ENCODE peak calls at places on chromosome 19, in ten cellular contexts. One of them, this sample, is unnamed.

GRCh38 chr19:53365899-53366493 is 491 bp downstream of the ZNF525 start:
- DNase-seq in B cell: no peak
- DNase-seq in stimulated activated CD4-positive, alpha-beta T cell treated with anti-CD3 and anti-CD28 coated beads, Interleukin-12 subunit alpha, Interleukin-12 subunit beta, amount 100 ng/mL, for 24 hours: peak
- DNase-seq in RWPE1: no peak
- DNase-seq in amygdala: no peak
- DNase-seq in T follicular helper cell: peak
- DNase-seq in kidney glomerular epithelial cell: peak
- DNase-seq in keratinocyte: no peak
- DNase-seq in fibroblast of mammary gland: no peak
- DNase-seq in upper lobe of left lung: peak
- DNase-seq in this sample: no peak

GRCh38 chr19:36215276-36216171 is 618 bp downstream of the ZNF146 start:
- DNase-seq in B cell: no peak
- DNase-seq in stimulated activated CD4-positive, alpha-beta T cell treated with anti-CD3 and anti-CD28 coated beads, Interleukin-12 subunit alpha, Interleukin-12 subunit beta, amount 100 ng/mL, for 24 hours: peak
- DNase-seq in RWPE1: no peak
- DNase-seq in amygdala: no peak
- DNase-seq in T follicular helper cell: no peak
- DNase-seq in kidney glomerular epithelial cell: peak
- DNase-seq in keratinocyte: no peak
- DNase-seq in fibroblast of mammary gland: peak
- DNase-seq in upper lobe of left lung: no peak
- DNase-seq in this sample: no peak

GRCh38 chr19:38277969-38278680 is 13.8 kb downstream of the SPINT2 start:
- DNase-seq in B cell: no peak
- DNase-seq in stimulated activated CD4-positive, alpha-beta T cell treated with anti-CD3 and anti-CD28 coated beads, Interleukin-12 subunit alpha, Interleukin-12 subunit beta, amount 100 ng/mL, for 24 hours: no peak
- DNase-seq in RWPE1: no peak
- DNase-seq in amygdala: no peak
- DNase-seq in T follicular helper cell: no peak
- DNase-seq in kidney glomerular epithelial cell: peak
- DNase-seq in keratinocyte: no peak
- DNase-seq in fibroblast of mammary gland: peak
- DNase-seq in upper lobe of left lung: no peak
- DNase-seq in this sample: no peak

GRCh38 chr19:53942001-53942786 is 20.5 kb upstream of the CACNG8 start:
- DNase-seq in B cell: no peak
- DNase-seq in stimulated activated CD4-positive, alpha-beta T cell treated with anti-CD3 and anti-CD28 coated beads, Interleukin-12 subunit alpha, Interleukin-12 subunit beta, amount 100 ng/mL, for 24 hours: peak
- DNase-seq in RWPE1: peak
- DNase-seq in amygdala: no peak
- DNase-seq in T follicular helper cell: no peak
- DNase-seq in kidney glomerular epithelial cell: no peak
- DNase-seq in keratinocyte: no peak
- DNase-seq in fibroblast of mammary gland: peak
- DNase-seq in upper lobe of left lung: peak
- DNase-seq in this sample: no peak

GRCh38 chr19:11693505-11694499 is 44.9 kb downstream of the ZNF823 start:
- DNase-seq in B cell: no peak
- DNase-seq in stimulated activated CD4-positive, alpha-beta T cell treated with anti-CD3 and anti-CD28 coated beads, Interleukin-12 subunit alpha, Interleukin-12 subunit beta, amount 100 ng/mL, for 24 hours: no peak
- DNase-seq in RWPE1: peak
- DNase-seq in amygdala: no peak
- DNase-seq in T follicular helper cell: no peak
- DNase-seq in kidney glomerular epithelial cell: peak
- DNase-seq in keratinocyte: peak
- DNase-seq in fibroblast of mammary gland: peak
- DNase-seq in upper lobe of left lung: no peak
- DNase-seq in this sample: no peak

GRCh38 chr19:42589792-42590191 is 4.9 kb downstream of the CEACAM8 start:
- DNase-seq in B cell: no peak
- DNase-seq in stimulated activated CD4-positive, alpha-beta T cell treated with anti-CD3 and anti-CD28 coated beads, Interleukin-12 subunit alpha, Interleukin-12 subunit beta, amount 100 ng/mL, for 24 hours: no peak
- DNase-seq in RWPE1: no peak
- DNase-seq in amygdala: no peak
- DNase-seq in T follicular helper cell: no peak
- DNase-seq in kidney glomerular epithelial cell: no peak
- DNase-seq in keratinocyte: no peak
- DNase-seq in fibroblast of mammary gland: no peak
- DNase-seq in upper lobe of left lung: no peak
- DNase-seq in this sample: no peak

GRCh38 chr19:46861691-46862503 is 1.1 kb downstream of the ARHGAP35 start:
- DNase-seq in B cell: no peak
- DNase-seq in stimulated activated CD4-positive, alpha-beta T cell treated with anti-CD3 and anti-CD28 coated beads, Interleukin-12 subunit alpha, Interleukin-12 subunit beta, amount 100 ng/mL, for 24 hours: no peak
- DNase-seq in RWPE1: no peak
- DNase-seq in amygdala: peak
- DNase-seq in T follicular helper cell: no peak
- DNase-seq in kidney glomerular epithelial cell: peak
- DNase-seq in keratinocyte: no peak
- DNase-seq in fibroblast of mammary gland: peak
- DNase-seq in upper lobe of left lung: no peak
- DNase-seq in this sample: no peak

GRCh38 chr19:3387645-3388589 is 21.5 kb downstream of the NFIC start:
- DNase-seq in B cell: no peak
- DNase-seq in stimulated activated CD4-positive, alpha-beta T cell treated with anti-CD3 and anti-CD28 coated beads, Interleukin-12 subunit alpha, Interleukin-12 subunit beta, amount 100 ng/mL, for 24 hours: no peak
- DNase-seq in RWPE1: peak
- DNase-seq in amygdala: peak
- DNase-seq in T follicular helper cell: no peak
- DNase-seq in kidney glomerular epithelial cell: peak
- DNase-seq in keratinocyte: no peak
- DNase-seq in fibroblast of mammary gland: peak
- DNase-seq in upper lobe of left lung: peak
- DNase-seq in this sample: no peak

GRCh38 chr19:12864721-12865715 is 16.2 kb downstream of the DNASE2 start:
- DNase-seq in B cell: no peak
- DNase-seq in stimulated activated CD4-positive, alpha-beta T cell treated with anti-CD3 and anti-CD28 coated beads, Interleukin-12 subunit alpha, Interleukin-12 subunit beta, amount 100 ng/mL, for 24 hours: no peak
- DNase-seq in RWPE1: no peak
- DNase-seq in amygdala: no peak
- DNase-seq in T follicular helper cell: no peak
- DNase-seq in kidney glomerular epithelial cell: no peak
- DNase-seq in keratinocyte: no peak
- DNase-seq in fibroblast of mammary gland: no peak
- DNase-seq in upper lobe of left lung: peak
- DNase-seq in this sample: no peak

GRCh38 chr19:782195-783043 is 14.8 kb upstream of the PTBP1 start:
- DNase-seq in B cell: no peak
- DNase-seq in stimulated activated CD4-positive, alpha-beta T cell treated with anti-CD3 and anti-CD28 coated beads, Interleukin-12 subunit alpha, Interleukin-12 subunit beta, amount 100 ng/mL, for 24 hours: no peak
- DNase-seq in RWPE1: peak
- DNase-seq in amygdala: no peak
- DNase-seq in T follicular helper cell: no peak
- DNase-seq in kidney glomerular epithelial cell: peak
- DNase-seq in keratinocyte: no peak
- DNase-seq in fibroblast of mammary gland: no peak
- DNase-seq in upper lobe of left lung: no peak
- DNase-seq in this sample: no peak

GRCh38 chr19:18414504-18415176 is 4.6 kb upstream of the SSBP4 start:
- DNase-seq in B cell: no peak
- DNase-seq in stimulated activated CD4-positive, alpha-beta T cell treated with anti-CD3 and anti-CD28 coated beads, Interleukin-12 subunit alpha, Interleukin-12 subunit beta, amount 100 ng/mL, for 24 hours: no peak
- DNase-seq in RWPE1: no peak
- DNase-seq in amygdala: no peak
- DNase-seq in T follicular helper cell: no peak
- DNase-seq in kidney glomerular epithelial cell: no peak
- DNase-seq in keratinocyte: no peak
- DNase-seq in fibroblast of mammary gland: no peak
- DNase-seq in upper lobe of left lung: no peak
- DNase-seq in this sample: no peak

GRCh38 chr19:35040826-35041547 is 534 bp upstream of the HPN start:
- DNase-seq in B cell: peak
- DNase-seq in stimulated activated CD4-positive, alpha-beta T cell treated with anti-CD3 and anti-CD28 coated beads, Interleukin-12 subunit alpha, Interleukin-12 subunit beta, amount 100 ng/mL, for 24 hours: no peak
- DNase-seq in RWPE1: no peak
- DNase-seq in amygdala: peak
- DNase-seq in T follicular helper cell: no peak
- DNase-seq in kidney glomerular epithelial cell: no peak
- DNase-seq in keratinocyte: no peak
- DNase-seq in fibroblast of mammary gland: no peak
- DNase-seq in upper lobe of left lung: peak
- DNase-seq in this sample: no peak

GRCh38 chr19:10870955-10871603 is at the start of gene CARM1:
- DNase-seq in B cell: peak
- DNase-seq in stimulated activated CD4-positive, alpha-beta T cell treated with anti-CD3 and anti-CD28 coated beads, Interleukin-12 subunit alpha, Interleukin-12 subunit beta, amount 100 ng/mL, for 24 hours: peak
- DNase-seq in RWPE1: peak
- DNase-seq in amygdala: peak
- DNase-seq in T follicular helper cell: peak
- DNase-seq in kidney glomerular epithelial cell: peak
- DNase-seq in keratinocyte: peak
- DNase-seq in fibroblast of mammary gland: peak
- DNase-seq in upper lobe of left lung: peak
- DNase-seq in this sample: peak

GRCh38 chr19:15449620-15450527 is at the start of gene WIZ:
- DNase-seq in B cell: peak
- DNase-seq in stimulated activated CD4-positive, alpha-beta T cell treated with anti-CD3 and anti-CD28 coated beads, Interleukin-12 subunit alpha, Interleukin-12 subunit beta, amount 100 ng/mL, for 24 hours: peak
- DNase-seq in RWPE1: peak
- DNase-seq in amygdala: peak
- DNase-seq in T follicular helper cell: peak
- DNase-seq in kidney glomerular epithelial cell: no peak
- DNase-seq in keratinocyte: no peak
- DNase-seq in fibroblast of mammary gland: peak
- DNase-seq in upper lobe of left lung: peak
- DNase-seq in this sample: peak

GRCh38 chr19:5128932-5129389 is 160.0 kb downstream of the KDM4B start:
- DNase-seq in B cell: peak
- DNase-seq in stimulated activated CD4-positive, alpha-beta T cell treated with anti-CD3 and anti-CD28 coated beads, Interleukin-12 subunit alpha, Interleukin-12 subunit beta, amount 100 ng/mL, for 24 hours: no peak
- DNase-seq in RWPE1: no peak
- DNase-seq in amygdala: no peak
- DNase-seq in T follicular helper cell: no peak
- DNase-seq in kidney glomerular epithelial cell: no peak
- DNase-seq in keratinocyte: no peak
- DNase-seq in fibroblast of mammary gland: no peak
- DNase-seq in upper lobe of left lung: peak
- DNase-seq in this sample: no peak

GRCh38 chr19:7618771-7619510 is 10.4 kb downstream of the XAB2 start:
- DNase-seq in B cell: no peak
- DNase-seq in stimulated activated CD4-positive, alpha-beta T cell treated with anti-CD3 and anti-CD28 coated beads, Interleukin-12 subunit alpha, Interleukin-12 subunit beta, amount 100 ng/mL, for 24 hours: no peak
- DNase-seq in RWPE1: no peak
- DNase-seq in amygdala: peak
- DNase-seq in T follicular helper cell: no peak
- DNase-seq in kidney glomerular epithelial cell: no peak
- DNase-seq in keratinocyte: no peak
- DNase-seq in fibroblast of mammary gland: no peak
- DNase-seq in upper lobe of left lung: peak
- DNase-seq in this sample: no peak

GRCh38 chr19:6218497-6219146 is 61.2 kb downstream of the MLLT1 start:
- DNase-seq in B cell: peak
- DNase-seq in stimulated activated CD4-positive, alpha-beta T cell treated with anti-CD3 and anti-CD28 coated beads, Interleukin-12 subunit alpha, Interleukin-12 subunit beta, amount 100 ng/mL, for 24 hours: peak
- DNase-seq in RWPE1: peak
- DNase-seq in amygdala: peak
- DNase-seq in T follicular helper cell: peak
- DNase-seq in kidney glomerular epithelial cell: peak
- DNase-seq in keratinocyte: peak
- DNase-seq in fibroblast of mammary gland: peak
- DNase-seq in upper lobe of left lung: peak
- DNase-seq in this sample: peak

GRCh38 chr19:22604571-22605274 is 29.4 kb upstream of the ZNF492 start:
- DNase-seq in B cell: no peak
- DNase-seq in stimulated activated CD4-positive, alpha-beta T cell treated with anti-CD3 and anti-CD28 coated beads, Interleukin-12 subunit alpha, Interleukin-12 subunit beta, amount 100 ng/mL, for 24 hours: no peak
- DNase-seq in RWPE1: no peak
- DNase-seq in amygdala: no peak
- DNase-seq in T follicular helper cell: no peak
- DNase-seq in kidney glomerular epithelial cell: no peak
- DNase-seq in keratinocyte: no peak
- DNase-seq in fibroblast of mammary gland: no peak
- DNase-seq in upper lobe of left lung: no peak
- DNase-seq in this sample: no peak

GRCh38 chr19:15195381-15195964 is 5.3 kb downstream of the NOTCH3 start:
- DNase-seq in B cell: peak
- DNase-seq in stimulated activated CD4-positive, alpha-beta T cell treated with anti-CD3 and anti-CD28 coated beads, Interleukin-12 subunit alpha, Interleukin-12 subunit beta, amount 100 ng/mL, for 24 hours: no peak
- DNase-seq in RWPE1: peak
- DNase-seq in amygdala: no peak
- DNase-seq in T follicular helper cell: no peak
- DNase-seq in kidney glomerular epithelial cell: no peak
- DNase-seq in keratinocyte: no peak
- DNase-seq in fibroblast of mammary gland: peak
- DNase-seq in upper lobe of left lung: peak
- DNase-seq in this sample: no peak

GRCh38 chr19:7326105-7326877 is 22.4 kb upstream of the ARHGEF18 start:
- DNase-seq in B cell: peak
- DNase-seq in stimulated activated CD4-positive, alpha-beta T cell treated with anti-CD3 and anti-CD28 coated beads, Interleukin-12 subunit alpha, Interleukin-12 subunit beta, amount 100 ng/mL, for 24 hours: no peak
- DNase-seq in RWPE1: no peak
- DNase-seq in amygdala: no peak
- DNase-seq in T follicular helper cell: no peak
- DNase-seq in kidney glomerular epithelial cell: no peak
- DNase-seq in keratinocyte: peak
- DNase-seq in fibroblast of mammary gland: peak
- DNase-seq in upper lobe of left lung: no peak
- DNase-seq in this sample: no peak

GRCh38 chr19:491146-491741 is 5.0 kb upstream of the MADCAM1 start:
- DNase-seq in B cell: peak
- DNase-seq in stimulated activated CD4-positive, alpha-beta T cell treated with anti-CD3 and anti-CD28 coated beads, Interleukin-12 subunit alpha, Interleukin-12 subunit beta, amount 100 ng/mL, for 24 hours: no peak
- DNase-seq in RWPE1: no peak
- DNase-seq in amygdala: no peak
- DNase-seq in T follicular helper cell: no peak
- DNase-seq in kidney glomerular epithelial cell: no peak
- DNase-seq in keratinocyte: no peak
- DNase-seq in fibroblast of mammary gland: no peak
- DNase-seq in upper lobe of left lung: peak
- DNase-seq in this sample: no peak

GRCh38 chr19:4388171-4389063 is 11.9 kb downstream of the SH3GL1 start:
- DNase-seq in B cell: no peak
- DNase-seq in stimulated activated CD4-positive, alpha-beta T cell treated with anti-CD3 and anti-CD28 coated beads, Interleukin-12 subunit alpha, Interleukin-12 subunit beta, amount 100 ng/mL, for 24 hours: no peak
- DNase-seq in RWPE1: no peak
- DNase-seq in amygdala: peak
- DNase-seq in T follicular helper cell: no peak
- DNase-seq in kidney glomerular epithelial cell: no peak
- DNase-seq in keratinocyte: no peak
- DNase-seq in fibroblast of mammary gland: no peak
- DNase-seq in upper lobe of left lung: no peak
- DNase-seq in this sample: no peak

GRCh38 chr19:29662604-29663404 is 2.5 kb upstream of the PLEKHF1 start:
- DNase-seq in B cell: no peak
- DNase-seq in stimulated activated CD4-positive, alpha-beta T cell treated with anti-CD3 and anti-CD28 coated beads, Interleukin-12 subunit alpha, Interleukin-12 subunit beta, amount 100 ng/mL, for 24 hours: no peak
- DNase-seq in RWPE1: peak
- DNase-seq in amygdala: peak
- DNase-seq in T follicular helper cell: no peak
- DNase-seq in kidney glomerular epithelial cell: peak
- DNase-seq in keratinocyte: no peak
- DNase-seq in fibroblast of mammary gland: peak
- DNase-seq in upper lobe of left lung: no peak
- DNase-seq in this sample: no peak

GRCh38 chr19:7978196-7978825 is 27.1 kb downstream of the ELAVL1 start:
- DNase-seq in B cell: no peak
- DNase-seq in stimulated activated CD4-positive, alpha-beta T cell treated with anti-CD3 and anti-CD28 coated beads, Interleukin-12 subunit alpha, Interleukin-12 subunit beta, amount 100 ng/mL, for 24 hours: no peak
- DNase-seq in RWPE1: no peak
- DNase-seq in amygdala: no peak
- DNase-seq in T follicular helper cell: no peak
- DNase-seq in kidney glomerular epithelial cell: no peak
- DNase-seq in keratinocyte: no peak
- DNase-seq in fibroblast of mammary gland: no peak
- DNase-seq in upper lobe of left lung: no peak
- DNase-seq in this sample: no peak

GRCh38 chr19:35065574-35065973 is 24.1 kb downstream of the HPN start:
- DNase-seq in B cell: no peak
- DNase-seq in stimulated activated CD4-positive, alpha-beta T cell treated with anti-CD3 and anti-CD28 coated beads, Interleukin-12 subunit alpha, Interleukin-12 subunit beta, amount 100 ng/mL, for 24 hours: no peak
- DNase-seq in RWPE1: no peak
- DNase-seq in amygdala: no peak
- DNase-seq in T follicular helper cell: no peak
- DNase-seq in kidney glomerular epithelial cell: no peak
- DNase-seq in keratinocyte: no peak
- DNase-seq in fibroblast of mammary gland: no peak
- DNase-seq in upper lobe of left lung: peak
- DNase-seq in this sample: no peak

GRCh38 chr19:30428281-30428680 is 56.1 kb downstream of the ZNF536 start:
- DNase-seq in B cell: no peak
- DNase-seq in stimulated activated CD4-positive, alpha-beta T cell treated with anti-CD3 and anti-CD28 coated beads, Interleukin-12 subunit alpha, Interleukin-12 subunit beta, amount 100 ng/mL, for 24 hours: no peak
- DNase-seq in RWPE1: no peak
- DNase-seq in amygdala: no peak
- DNase-seq in T follicular helper cell: no peak
- DNase-seq in kidney glomerular epithelial cell: no peak
- DNase-seq in keratinocyte: no peak
- DNase-seq in fibroblast of mammary gland: no peak
- DNase-seq in upper lobe of left lung: no peak
- DNase-seq in this sample: no peak

GRCh38 chr19:53581871-53582279 is 43.9 kb downstream of the ZNF331 start:
- DNase-seq in B cell: no peak
- DNase-seq in stimulated activated CD4-positive, alpha-beta T cell treated with anti-CD3 and anti-CD28 coated beads, Interleukin-12 subunit alpha, Interleukin-12 subunit beta, amount 100 ng/mL, for 24 hours: no peak
- DNase-seq in RWPE1: no peak
- DNase-seq in amygdala: no peak
- DNase-seq in T follicular helper cell: no peak
- DNase-seq in kidney glomerular epithelial cell: no peak
- DNase-seq in keratinocyte: no peak
- DNase-seq in fibroblast of mammary gland: no peak
- DNase-seq in upper lobe of left lung: no peak
- DNase-seq in this sample: no peak

GRCh38 chr19:4077800-4078683 is 11.3 kb upstream of the ZBTB7A start:
- DNase-seq in B cell: peak
- DNase-seq in stimulated activated CD4-positive, alpha-beta T cell treated with anti-CD3 and anti-CD28 coated beads, Interleukin-12 subunit alpha, Interleukin-12 subunit beta, amount 100 ng/mL, for 24 hours: no peak
- DNase-seq in RWPE1: no peak
- DNase-seq in amygdala: peak
- DNase-seq in T follicular helper cell: no peak
- DNase-seq in kidney glomerular epithelial cell: no peak
- DNase-seq in keratinocyte: no peak
- DNase-seq in fibroblast of mammary gland: no peak
- DNase-seq in upper lobe of left lung: peak
- DNase-seq in this sample: peak